ENCODE peak calls at places on chromosomes 3 and 15, in ten cellular contexts. H is epithelial cell of esophagus, A is midbrain, E is ELR, D is choroid plexus epithelial cell, T is astrocyte, M is H7, I is PC-9, N is neuronal stem cell, K is Kasumi-1. O is an unnamed sample.

GRCh38 chr3:148797822-148798221 is 29.8 kb upstream of the CPB1 start:
- DNase-seq in D (no peak), A (no peak), K (no peak), E (no peak), T (no peak), N (no peak), I (no peak), H (no peak), M (no peak), O (no peak)

GRCh38 chr3:30970183-30970582 is 75.7 kb upstream of the GADL1 start:
- DNase-seq in H (peak), A (no peak), K (peak), N (no peak), D (peak), T (no peak), M (peak), E (peak), I (peak), O (peak)

GRCh38 chr15:65421360-65422215 is 1.2 kb downstream of the IGDCC4 start:
- DNase-seq in H (no peak), A (peak), M (peak), I (no peak), E (peak), T (peak), K (no peak), D (peak), N (peak), O (no peak)

GRCh38 chr3:57961828-57962447 is 46.3 kb upstream of the FLNB start:
- DNase-seq in M (peak), T (no peak), K (peak), D (peak), A (no peak), E (peak), N (no peak), H (peak), I (no peak), O (no peak)

GRCh38 chr3:71753716-71754609 is at the start of gene GPR27:
- DNase-seq in M (peak), T (peak), N (no peak), I (no peak), K (no peak), H (peak), A (no peak), E (peak), D (peak), O (peak)

GRCh38 chr3:179853176-179853575 is 183.6 kb downstream of the PEX5L start:
- DNase-seq in H (no peak), M (no peak), T (peak), D (peak), A (no peak), N (no peak), I (no peak), K (peak), E (no peak), O (no peak)

GRCh38 chr15:98039596-98039995 is 79.1 kb downstream of the ARRDC4 start:
- DNase-seq in N (no peak), T (no peak), I (no peak), E (no peak), D (no peak), A (no peak), K (no peak), H (no peak), M (no peak), O (no peak)

GRCh38 chr15:92667291-92667904 is 11.8 kb upstream of the FAM174B start:
- DNase-seq in T (no peak), D (no peak), N (no peak), A (no peak), K (no peak), I (no peak), E (no peak), M (peak), H (no peak), O (no peak)

GRCh38 chr3:192253138-192253537 is 474.2 kb downstream of the FGF12 start:
- DNase-seq in M (no peak), D (no peak), I (no peak), A (no peak), N (no peak), T (peak), E (no peak), H (peak), K (no peak), O (no peak)

GRCh38 chr15:46773016-46773415 is 944.3 kb upstream of the SEMA6D start:
- DNase-seq in E (no peak), K (no peak), M (no peak), H (no peak), D (no peak), N (no peak), T (no peak), I (no peak), A (no peak), O (no peak)

GRCh38 chr3:141414141-141414689 is 45.9 kb downstream of the ZBTB38 start:
- DNase-seq in M (no peak), D (peak), K (no peak), T (peak), H (no peak), A (no peak), N (no peak), I (no peak), E (no peak), O (no peak)

GRCh38 chr15:63288342-63288741 is 10.9 kb downstream of the APH1B start:
- DNase-seq in I (no peak), K (no peak), H (no peak), T (no peak), A (no peak), M (no peak), D (peak), N (no peak), E (no peak), O (no peak)

GRCh38 chr3:12125772-12126171 is 32.9 kb downstream of the TIMP4 start:
- DNase-seq in D (no peak), M (no peak), H (no peak), E (no peak), A (no peak), T (no peak), N (no peak), I (no peak), K (no peak), O (no peak)

GRCh38 chr3:58627580-58627894 is 39.0 kb downstream of the FAM3D start:
- DNase-seq in H (no peak), D (peak), N (no peak), A (no peak), E (no peak), I (peak), K (no peak), M (no peak), T (peak), O (no peak)

GRCh38 chr3:152071924-152072323 is 196.8 kb upstream of the MBNL1 start:
- DNase-seq in N (no peak), I (no peak), D (peak), K (peak), E (peak), T (peak), M (peak), H (peak), A (no peak), O (peak)

GRCh38 chr3:65751123-65751700 is 287.5 kb downstream of the MAGI1 start:
- DNase-seq in I (peak), A (peak), E (peak), N (peak), M (peak), T (no peak), H (peak), D (peak), K (peak), O (peak)

GRCh38 chr15:82585072-82585471 is 44.8 kb upstream of the RPS17 start:
- DNase-seq in K (peak), D (peak), M (peak), I (no peak), N (no peak), A (no peak), T (peak), H (no peak), E (peak), O (no peak)

GRCh38 chr3:45644063-45644462 is 45.1 kb upstream of the SACM1L start:
- DNase-seq in T (peak), A (no peak), E (peak), K (no peak), H (peak), I (no peak), M (no peak), D (peak), N (no peak), O (no peak)

GRCh38 chr15:37031198-37031597 is 69.2 kb downstream of the MEIS2 start:
- DNase-seq in H (peak), T (peak), I (no peak), N (no peak), E (peak), A (no peak), D (peak), M (no peak), K (no peak), O (no peak)

GRCh38 chr3:125141596-125142417 is 70.7 kb downstream of the SLC12A8 start:
- DNase-seq in K (peak), H (peak), M (peak), N (no peak), T (no peak), E (peak), I (no peak), D (peak), A (peak), O (no peak)

GRCh38 chr3:13107661-13108060 is 34.4 kb upstream of the IQSEC1 start:
- DNase-seq in T (no peak), I (no peak), H (no peak), K (no peak), M (peak), N (no peak), E (no peak), A (no peak), D (no peak), O (no peak)

GRCh38 chr15:39075311-39075710 is 505.6 kb upstream of the THBS1 start:
- DNase-seq in M (no peak), D (no peak), T (peak), K (no peak), E (no peak), N (no peak), H (no peak), I (no peak), A (no peak), O (no peak)

GRCh38 chr3:50575372-50575771 is 6.0 kb downstream of the HEMK1 start:
- DNase-seq in A (no peak), I (peak), T (no peak), M (no peak), D (no peak), H (peak), N (no peak), E (peak), K (no peak), O (peak)